ENCODE peak calls at places on chromosome 13, in five cellular contexts. One of them, this sample, is unnamed.

GRCh38 chr13:23433171-23434153 is at the start of gene SACS:
- DNase-seq in NCI-H2107: no peak
- DNase-seq in stimulated activated CD4-positive, alpha-beta T cell treated with anti-CD3 and anti-CD28 coated beads, Interleukin-1b, Interleukin-23, amount 100 ng/mL, for 24 hours: no peak
- DNase-seq in C1 segment of cervical spinal cord: peak; percentile 62
- DNase-seq in HT1080: peak; percentile 52
- DNase-seq in this sample: no peak

GRCh38 chr13:37769078-37769477 is 100.5 kb downstream of the TRPC4 start:
- DNase-seq in NCI-H2107: no peak
- DNase-seq in stimulated activated CD4-positive, alpha-beta T cell treated with anti-CD3 and anti-CD28 coated beads, Interleukin-1b, Interleukin-23, amount 100 ng/mL, for 24 hours: no peak
- DNase-seq in C1 segment of cervical spinal cord: no peak
- DNase-seq in HT1080: no peak
- DNase-seq in this sample: no peak

GRCh38 chr13:29884671-29885424 is 34.4 kb upstream of the UBL3 start:
- DNase-seq in NCI-H2107: no peak
- DNase-seq in stimulated activated CD4-positive, alpha-beta T cell treated with anti-CD3 and anti-CD28 coated beads, Interleukin-1b, Interleukin-23, amount 100 ng/mL, for 24 hours: no peak
- DNase-seq in C1 segment of cervical spinal cord: peak; percentile 34
- DNase-seq in HT1080: peak; percentile 91
- DNase-seq in this sample: no peak

GRCh38 chr13:91154553-91154952 is 192.9 kb upstream of the MIR17HG start:
- DNase-seq in NCI-H2107: no peak
- DNase-seq in stimulated activated CD4-positive, alpha-beta T cell treated with anti-CD3 and anti-CD28 coated beads, Interleukin-1b, Interleukin-23, amount 100 ng/mL, for 24 hours: no peak
- DNase-seq in C1 segment of cervical spinal cord: no peak
- DNase-seq in HT1080: no peak
- DNase-seq in this sample: no peak

GRCh38 chr13:29499766-29500165 is 95.7 kb downstream of the SLC7A1 start:
- DNase-seq in NCI-H2107: no peak
- DNase-seq in stimulated activated CD4-positive, alpha-beta T cell treated with anti-CD3 and anti-CD28 coated beads, Interleukin-1b, Interleukin-23, amount 100 ng/mL, for 24 hours: no peak
- DNase-seq in C1 segment of cervical spinal cord: no peak
- DNase-seq in HT1080: no peak
- DNase-seq in this sample: no peak

GRCh38 chr13:86757236-86757978 is 913.8 kb upstream of the SLITRK5 start:
- DNase-seq in NCI-H2107: no peak
- DNase-seq in stimulated activated CD4-positive, alpha-beta T cell treated with anti-CD3 and anti-CD28 coated beads, Interleukin-1b, Interleukin-23, amount 100 ng/mL, for 24 hours: no peak
- DNase-seq in C1 segment of cervical spinal cord: no peak
- DNase-seq in HT1080: peak; percentile 91
- DNase-seq in this sample: no peak

GRCh38 chr13:40031031-40031430 is 375.6 kb downstream of the COG6 start:
- DNase-seq in NCI-H2107: no peak
- DNase-seq in stimulated activated CD4-positive, alpha-beta T cell treated with anti-CD3 and anti-CD28 coated beads, Interleukin-1b, Interleukin-23, amount 100 ng/mL, for 24 hours: no peak
- DNase-seq in C1 segment of cervical spinal cord: no peak
- DNase-seq in HT1080: peak; percentile 50
- DNase-seq in this sample: no peak

GRCh38 chr13:108925070-108925469 is 295.7 kb downstream of the MYO16 start:
- DNase-seq in NCI-H2107: no peak
- DNase-seq in stimulated activated CD4-positive, alpha-beta T cell treated with anti-CD3 and anti-CD28 coated beads, Interleukin-1b, Interleukin-23, amount 100 ng/mL, for 24 hours: no peak
- DNase-seq in C1 segment of cervical spinal cord: no peak
- DNase-seq in HT1080: no peak
- DNase-seq in this sample: no peak

GRCh38 chr13:113769881-113770280 is 10.9 kb downstream of the TMEM255B start:
- DNase-seq in NCI-H2107: no peak
- DNase-seq in stimulated activated CD4-positive, alpha-beta T cell treated with anti-CD3 and anti-CD28 coated beads, Interleukin-1b, Interleukin-23, amount 100 ng/mL, for 24 hours: no peak
- DNase-seq in C1 segment of cervical spinal cord: no peak
- DNase-seq in HT1080: no peak
- DNase-seq in this sample: no peak

GRCh38 chr13:111076156-111077013 is 38.7 kb upstream of the ARHGEF7 start:
- DNase-seq in NCI-H2107: no peak
- DNase-seq in stimulated activated CD4-positive, alpha-beta T cell treated with anti-CD3 and anti-CD28 coated beads, Interleukin-1b, Interleukin-23, amount 100 ng/mL, for 24 hours: no peak
- DNase-seq in C1 segment of cervical spinal cord: no peak
- DNase-seq in HT1080: no peak
- DNase-seq in this sample: no peak

GRCh38 chr13:77492982-77493381 is 42.5 kb upstream of the SCEL start:
- DNase-seq in NCI-H2107: no peak
- DNase-seq in stimulated activated CD4-positive, alpha-beta T cell treated with anti-CD3 and anti-CD28 coated beads, Interleukin-1b, Interleukin-23, amount 100 ng/mL, for 24 hours: no peak
- DNase-seq in C1 segment of cervical spinal cord: no peak
- DNase-seq in HT1080: peak; percentile 17
- DNase-seq in this sample: no peak

GRCh38 chr13:21837841-21838551 is 167.1 kb downstream of the FGF9 start:
- DNase-seq in NCI-H2107: no peak
- DNase-seq in stimulated activated CD4-positive, alpha-beta T cell treated with anti-CD3 and anti-CD28 coated beads, Interleukin-1b, Interleukin-23, amount 100 ng/mL, for 24 hours: no peak
- DNase-seq in C1 segment of cervical spinal cord: no peak
- DNase-seq in HT1080: no peak
- DNase-seq in this sample: no peak

GRCh38 chr13:79997244-79997643 is 343.7 kb downstream of the SPRY2 start:
- DNase-seq in NCI-H2107: no peak
- DNase-seq in stimulated activated CD4-positive, alpha-beta T cell treated with anti-CD3 and anti-CD28 coated beads, Interleukin-1b, Interleukin-23, amount 100 ng/mL, for 24 hours: no peak
- DNase-seq in C1 segment of cervical spinal cord: no peak
- DNase-seq in HT1080: no peak
- DNase-seq in this sample: no peak

GRCh38 chr13:95100525-95101121 is 200.6 kb downstream of the ABCC4 start:
- DNase-seq in NCI-H2107: no peak
- DNase-seq in stimulated activated CD4-positive, alpha-beta T cell treated with anti-CD3 and anti-CD28 coated beads, Interleukin-1b, Interleukin-23, amount 100 ng/mL, for 24 hours: no peak
- DNase-seq in C1 segment of cervical spinal cord: no peak
- DNase-seq in HT1080: peak; percentile 95
- DNase-seq in this sample: no peak

GRCh38 chr13:98626298-98626940 is 49.5 kb upstream of the STK24 start:
- DNase-seq in NCI-H2107: no peak
- DNase-seq in stimulated activated CD4-positive, alpha-beta T cell treated with anti-CD3 and anti-CD28 coated beads, Interleukin-1b, Interleukin-23, amount 100 ng/mL, for 24 hours: no peak
- DNase-seq in C1 segment of cervical spinal cord: no peak
- DNase-seq in HT1080: no peak
- DNase-seq in this sample: no peak

GRCh38 chr13:110511509-110512181 is 49.9 kb downstream of the RAB20 start:
- DNase-seq in NCI-H2107: no peak
- DNase-seq in stimulated activated CD4-positive, alpha-beta T cell treated with anti-CD3 and anti-CD28 coated beads, Interleukin-1b, Interleukin-23, amount 100 ng/mL, for 24 hours: no peak
- DNase-seq in C1 segment of cervical spinal cord: no peak
- DNase-seq in HT1080: no peak
- DNase-seq in this sample: no peak

GRCh38 chr13:27007166-27007565 is 164.4 kb downstream of the USP12 start:
- DNase-seq in NCI-H2107: peak; percentile 55
- DNase-seq in stimulated activated CD4-positive, alpha-beta T cell treated with anti-CD3 and anti-CD28 coated beads, Interleukin-1b, Interleukin-23, amount 100 ng/mL, for 24 hours: no peak
- DNase-seq in C1 segment of cervical spinal cord: no peak
- DNase-seq in HT1080: no peak
- DNase-seq in this sample: no peak

GRCh38 chr13:65470781-65471180 is 1759.4 kb downstream of the PCDH9 start:
- DNase-seq in NCI-H2107: no peak
- DNase-seq in stimulated activated CD4-positive, alpha-beta T cell treated with anti-CD3 and anti-CD28 coated beads, Interleukin-1b, Interleukin-23, amount 100 ng/mL, for 24 hours: no peak
- DNase-seq in C1 segment of cervical spinal cord: no peak
- DNase-seq in HT1080: no peak
- DNase-seq in this sample: no peak

GRCh38 chr13:44312898-44313551 is 60.6 kb upstream of the SERP2 start:
- DNase-seq in NCI-H2107: no peak
- DNase-seq in stimulated activated CD4-positive, alpha-beta T cell treated with anti-CD3 and anti-CD28 coated beads, Interleukin-1b, Interleukin-23, amount 100 ng/mL, for 24 hours: no peak
- DNase-seq in C1 segment of cervical spinal cord: no peak
- DNase-seq in HT1080: peak; percentile 97
- DNase-seq in this sample: no peak

GRCh38 chr13:48782429-48782840 is 128.7 kb downstream of the CYSLTR2 start:
- DNase-seq in NCI-H2107: no peak
- DNase-seq in stimulated activated CD4-positive, alpha-beta T cell treated with anti-CD3 and anti-CD28 coated beads, Interleukin-1b, Interleukin-23, amount 100 ng/mL, for 24 hours: no peak
- DNase-seq in C1 segment of cervical spinal cord: no peak
- DNase-seq in HT1080: no peak
- DNase-seq in this sample: no peak

GRCh38 chr13:111213964-111214726 is 99.0 kb downstream of the ARHGEF7 start:
- DNase-seq in NCI-H2107: peak; percentile 72
- DNase-seq in stimulated activated CD4-positive, alpha-beta T cell treated with anti-CD3 and anti-CD28 coated beads, Interleukin-1b, Interleukin-23, amount 100 ng/mL, for 24 hours: no peak
- DNase-seq in C1 segment of cervical spinal cord: no peak
- DNase-seq in HT1080: no peak
- DNase-seq in this sample: no peak

GRCh38 chr13:42495256-42495655 is 78.7 kb upstream of the TNFSF11 start:
- DNase-seq in NCI-H2107: no peak
- DNase-seq in stimulated activated CD4-positive, alpha-beta T cell treated with anti-CD3 and anti-CD28 coated beads, Interleukin-1b, Interleukin-23, amount 100 ng/mL, for 24 hours: no peak
- DNase-seq in C1 segment of cervical spinal cord: no peak
- DNase-seq in HT1080: no peak
- DNase-seq in this sample: no peak

GRCh38 chr13:75569576-75569975 is 20.0 kb downstream of the UCHL3 start:
- DNase-seq in NCI-H2107: no peak
- DNase-seq in stimulated activated CD4-positive, alpha-beta T cell treated with anti-CD3 and anti-CD28 coated beads, Interleukin-1b, Interleukin-23, amount 100 ng/mL, for 24 hours: no peak
- DNase-seq in C1 segment of cervical spinal cord: no peak
- DNase-seq in HT1080: no peak
- DNase-seq in this sample: no peak

GRCh38 chr13:99749627-99750026 is 221.9 kb downstream of the ZIC5 start:
- DNase-seq in NCI-H2107: no peak
- DNase-seq in stimulated activated CD4-positive, alpha-beta T cell treated with anti-CD3 and anti-CD28 coated beads, Interleukin-1b, Interleukin-23, amount 100 ng/mL, for 24 hours: no peak
- DNase-seq in C1 segment of cervical spinal cord: no peak
- DNase-seq in HT1080: no peak
- DNase-seq in this sample: no peak

GRCh38 chr13:27455331-27455855 is 5.0 kb upstream of the MTIF3 start:
- DNase-seq in NCI-H2107: no peak
- DNase-seq in stimulated activated CD4-positive, alpha-beta T cell treated with anti-CD3 and anti-CD28 coated beads, Interleukin-1b, Interleukin-23, amount 100 ng/mL, for 24 hours: no peak
- DNase-seq in C1 segment of cervical spinal cord: no peak
- DNase-seq in HT1080: no peak
- DNase-seq in this sample: no peak

GRCh38 chr13:58452123-58452623 is 820.6 kb downstream of the PCDH17 start:
- DNase-seq in NCI-H2107: no peak
- DNase-seq in stimulated activated CD4-positive, alpha-beta T cell treated with anti-CD3 and anti-CD28 coated beads, Interleukin-1b, Interleukin-23, amount 100 ng/mL, for 24 hours: no peak
- DNase-seq in C1 segment of cervical spinal cord: no peak
- DNase-seq in HT1080: no peak
- DNase-seq in this sample: no peak

GRCh38 chr13:74005320-74006154 is 128.7 kb downstream of the KLF12 start:
- DNase-seq in NCI-H2107: no peak
- DNase-seq in stimulated activated CD4-positive, alpha-beta T cell treated with anti-CD3 and anti-CD28 coated beads, Interleukin-1b, Interleukin-23, amount 100 ng/mL, for 24 hours: no peak
- DNase-seq in C1 segment of cervical spinal cord: no peak
- DNase-seq in HT1080: no peak
- DNase-seq in this sample: no peak

GRCh38 chr13:63425131-63425530 is 2009.5 kb upstream of the PCDH20 start:
- DNase-seq in NCI-H2107: no peak
- DNase-seq in stimulated activated CD4-positive, alpha-beta T cell treated with anti-CD3 and anti-CD28 coated beads, Interleukin-1b, Interleukin-23, amount 100 ng/mL, for 24 hours: no peak
- DNase-seq in C1 segment of cervical spinal cord: no peak
- DNase-seq in HT1080: no peak
- DNase-seq in this sample: no peak